ENCODE peak calls at places on chromosomes 12 and 14, in ten cellular contexts. Q, I, S, J, C, B, F, V, Y and U are unnamed samples.

GRCh38 chr12:48933664-48934311 is 8.5 kb upstream of the FKBP11 start:
- DNase-seq in V (no peak), Y (no peak), B (no peak), S (no peak), I (no peak), C (no peak), F (no peak), J (no peak), Q (no peak), U (no peak)

GRCh38 chr12:84411031-84411430 is 501.6 kb downstream of the SLC6A15 start:
- DNase-seq in C (no peak), B (no peak), V (no peak), Y (no peak), Q (no peak), F (no peak), J (no peak), I (no peak), S (no peak), U (no peak)

GRCh38 chr14:100221419-100222218 is 17.3 kb upstream of the YY1 start:
- DNase-seq in B (no peak), S (peak), V (peak), Q (peak), Y (no peak), I (peak), C (no peak), J (peak), F (peak), U (peak)

GRCh38 chr12:49923878-49924610 is 20.3 kb upstream of the FAIM2 start:
- DNase-seq in S (no peak), Y (no peak), I (no peak), B (no peak), J (no peak), V (no peak), C (no peak), F (no peak), Q (no peak), U (no peak)

GRCh38 chr12:71128191-71128590 is 29.6 kb downstream of the TSPAN8 start:
- DNase-seq in I (no peak), V (no peak), S (peak), C (no peak), F (no peak), Y (peak), B (peak), Q (no peak), J (peak), U (no peak)

GRCh38 chr12:115213538-115213961 is 529.6 kb upstream of the TBX3 start:
- DNase-seq in Q (peak), I (no peak), C (no peak), J (no peak), V (no peak), B (no peak), S (peak), Y (no peak), F (no peak), U (no peak)

GRCh38 chr12:64097346-64098105 is 124.6 kb downstream of the KICS2 start:
- DNase-seq in Y (no peak), I (no peak), F (no peak), J (peak), B (no peak), Q (no peak), S (no peak), V (no peak), C (no peak), U (no peak)

GRCh38 chr12:52324068-52324444 is 2.9 kb upstream of the KRT83 start:
- DNase-seq in Q (no peak), F (no peak), V (no peak), S (no peak), I (no peak), Y (no peak), C (no peak), B (no peak), J (no peak), U (no peak)

GRCh38 chr14:89254201-89254919 is 162.7 kb downstream of the FOXN3 start:
- DNase-seq in B (no peak), C (no peak), Q (no peak), S (no peak), F (no peak), J (no peak), V (no peak), I (no peak), Y (no peak), U (no peak)

GRCh38 chr14:94573706-94574105 is 7.5 kb upstream of the SERPINA5 start:
- DNase-seq in Q (no peak), I (no peak), J (no peak), C (no peak), Y (no peak), F (no peak), B (no peak), S (no peak), V (no peak), U (no peak)

GRCh38 chr14:61573748-61574513 is 121.4 kb upstream of the HIF1A start:
- DNase-seq in Q (no peak), F (no peak), C (no peak), B (no peak), I (no peak), Y (peak), S (no peak), J (peak), V (no peak), U (no peak)

GRCh38 chr12:64236549-64236948 is 14.5 kb upstream of the KICS2 start:
- DNase-seq in I (no peak), B (no peak), F (no peak), Q (no peak), V (no peak), Y (peak), C (no peak), J (peak), S (no peak), U (no peak)

GRCh38 chr12:125424909-125425308 is 359.7 kb downstream of the AACS start:
- DNase-seq in Y (no peak), S (no peak), V (no peak), F (no peak), I (no peak), J (no peak), Q (no peak), B (no peak), C (no peak), U (no peak)

GRCh38 chr12:19223018-19223417 is 93.5 kb downstream of the PLEKHA5 start:
- DNase-seq in F (no peak), Q (no peak), B (no peak), I (no peak), S (no peak), J (peak), Y (peak), C (no peak), V (no peak), U (no peak)

GRCh38 chr12:56806303-56806702 is 43.2 kb downstream of the HSD17B6 start:
- DNase-seq in S (no peak), J (no peak), Q (no peak), C (no peak), I (no peak), F (no peak), B (no peak), V (no peak), Y (no peak), U (no peak)

GRCh38 chr14:89924224-89924623 is 30.3 kb downstream of the EFCAB11 start:
- DNase-seq in I (no peak), Q (no peak), J (no peak), C (no peak), Y (no peak), B (no peak), F (no peak), V (no peak), S (no peak), U (no peak)